ENCODE peak calls at places on chromosomes 5 and 9, in five cellular contexts. D is heart left ventricle, U is HCT116, I is stomach, G is sigmoid colon. W is an unnamed sample.
A peak's percentile ranks its signal among the peaks of the same experiment; 100 is the strongest.

GRCh38 chr5:173920024-173920753 is 32.0 kb downstream of the CPEB4 start:
- DNase-seq in U (no peak), D (no peak), I (no peak), G (no peak), W (no peak)

GRCh38 chr9:89945133-89945532 is 340.3 kb downstream of the GADD45G start:
- DNase-seq in U (no peak), G (no peak), I (no peak), D (no peak), W (no peak)

GRCh38 chr9:129557192-129558036 is 63.5 kb downstream of the C9orf50 start:
- DNase-seq in D (no peak), I (peak; percentile 47), G (no peak), U (peak; percentile 89), W (no peak)

GRCh38 chr5:38473008-38473407 is 83.4 kb downstream of the LIFR start:
- DNase-seq in D (peak; percentile 29), U (no peak), G (no peak), I (peak; percentile 75), W (peak; percentile 58)

GRCh38 chr5:67331296-67331925 is 134.8 kb upstream of the CD180 start:
- DNase-seq in U (no peak), G (no peak), I (no peak), D (no peak), W (no peak)

GRCh38 chr9:91486699-91487497 is 63.3 kb upstream of the NFIL3 start:
- DNase-seq in G (no peak), I (no peak), D (peak; percentile 50), U (no peak), W (no peak)

GRCh38 chr9:75161116-75161857 is 73.0 kb downstream of the OSTF1 start:
- DNase-seq in D (no peak), I (no peak), U (no peak), G (no peak), W (no peak)

GRCh38 chr5:56190500-56190899 is 42.6 kb downstream of the ANKRD55 start:
- DNase-seq in U (no peak), I (peak; percentile 37), D (peak; percentile 68), G (peak; percentile 70), W (no peak)

GRCh38 chr5:159451197-159452052 is 121.1 kb upstream of the IL12B start:
- DNase-seq in D (peak; percentile 68), U (peak; percentile 46), G (peak; percentile 76), I (no peak), W (peak; percentile 81)

GRCh38 chr9:117555964-117556629 is 141.2 kb upstream of the ASTN2 start:
- DNase-seq in G (no peak), U (no peak), D (peak; percentile 10), I (peak; percentile 78), W (no peak)

GRCh38 chr5:89703799-89704198 is 705.8 kb downstream of the CETN3 start:
- DNase-seq in U (no peak), I (no peak), D (no peak), G (no peak), W (no peak)

GRCh38 chr5:107455111-107455544 is 215.6 kb downstream of the EFNA5 start:
- DNase-seq in G (no peak), D (no peak), I (no peak), U (no peak), W (no peak)

GRCh38 chr9:108041551-108041950 is 552.0 kb upstream of the KLF4 start:
- DNase-seq in G (no peak), U (no peak), I (no peak), D (no peak), W (no peak)

GRCh38 chr5:63963080-63963735 is 963 bp upstream of the HTR1A start:
- DNase-seq in G (no peak), U (peak; percentile 19), D (peak; percentile 16), I (no peak), W (no peak)

GRCh38 chr9:95457769-95458168 is 59.0 kb downstream of the PTCH1 start:
- DNase-seq in D (no peak), I (no peak), U (no peak), G (no peak), W (no peak)

GRCh38 chr9:95459867-95460626 is 56.7 kb downstream of the PTCH1 start:
- DNase-seq in U (no peak), I (no peak), D (no peak), G (no peak), W (no peak)

GRCh38 chr9:95459218-95459617 is 57.6 kb downstream of the PTCH1 start:
- DNase-seq in G (peak; percentile 88), I (no peak), D (no peak), U (no peak), W (no peak)

GRCh38 chr9:95460627-95461164 is 56.1 kb downstream of the PTCH1 start:
- DNase-seq in I (no peak), U (no peak), D (no peak), G (peak; percentile 74), W (no peak)

GRCh38 chr9:95458666-95459065 is 58.1 kb downstream of the PTCH1 start:
- DNase-seq in D (no peak), U (no peak), G (no peak), I (no peak), W (no peak)
- H3K36me3 ChIP-seq in D (peaks cover 43% of the 10 kb centered on the region), U (peaks cover 5% of the 10 kb centered on the region), G (peaks cover 4% of the 10 kb centered on the region), I (peaks cover 13% of the 10 kb centered on the region), W (no peaks in the 10 kb centered on the region)

GRCh38 chr5:151023047-151023615 is 2.7 kb downstream of the GPX3 start:
- DNase-seq in G (no peak), U (no peak), D (peak; percentile 88), I (peak; percentile 74), W (peak; percentile 77)
- H3K4me1 ChIP-seq in G (peaks cover 34% of the 10 kb centered on the region), U (no peaks in the 10 kb centered on the region), D (peaks cover 14% of the 10 kb centered on the region), I (peaks cover 67% of the 10 kb centered on the region), W (no peaks in the 10 kb centered on the region)

GRCh38 chr5:176545737-176546509 is 3.2 kb upstream of the CDHR2 start:
- DNase-seq in I (peak; percentile 64), G (no peak), U (no peak), D (no peak), W (no peak)
- TF ChIP-seq POLR2A in I (no peak), G (peak; percentile 24), U (no peak), D (no peak), W (no peak)

GRCh38 chr5:98877600-98877999 is 51.2 kb downstream of the CHD1 start:
- DNase-seq in G (no peak), D (no peak), U (no peak), I (no peak), W (no peak)

GRCh38 chr5:98872679-98873078 is 56.1 kb downstream of the CHD1 start:
- DNase-seq in G (no peak), D (no peak), U (no peak), I (no peak), W (no peak)
- H3K36me3 ChIP-seq in G (peaks cover 7% of the 10 kb centered on the region), D (peaks cover 100% of the 10 kb centered on the region), U (peaks cover 41% of the 10 kb centered on the region), I (peaks cover 42% of the 10 kb centered on the region), W (no peaks in the 10 kb centered on the region)

DNA sequence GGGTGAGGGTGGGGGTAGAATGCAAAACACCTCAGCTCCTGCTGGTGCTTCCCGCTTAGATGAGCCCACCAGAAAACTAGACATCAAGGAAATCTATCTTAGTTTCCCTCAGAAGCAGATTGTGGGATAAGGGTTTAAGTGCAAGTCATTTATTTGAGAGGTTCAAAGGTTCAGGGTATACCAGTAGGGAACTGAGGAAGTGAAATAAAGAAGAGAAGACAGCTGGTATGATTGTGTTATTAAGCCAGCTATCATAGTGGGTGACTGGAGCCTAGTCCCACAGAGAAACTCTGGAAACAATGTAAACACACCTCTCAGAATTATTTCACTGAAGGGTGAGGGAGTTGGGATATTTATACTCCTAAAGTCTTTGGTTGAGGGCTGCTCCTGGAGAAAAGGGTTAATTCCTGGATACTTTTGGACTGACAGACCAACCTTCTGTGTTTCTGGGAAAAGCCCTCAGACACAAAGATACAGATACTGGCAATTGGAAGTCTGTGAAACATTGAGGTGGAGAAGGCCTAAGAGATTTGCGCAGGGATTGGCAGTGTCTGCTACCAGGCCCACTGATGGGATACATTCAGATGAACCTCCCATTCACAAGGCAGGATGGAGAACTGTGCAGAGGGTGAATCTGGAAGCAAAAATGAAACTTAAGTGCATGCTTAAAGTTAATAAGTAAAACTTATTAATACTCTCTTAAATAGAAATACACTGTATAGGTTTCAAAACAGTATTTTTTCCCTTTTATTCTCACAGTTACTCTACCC is 6.4 kb upstream of the DCTN4 start:
- DNase-seq in G (no peak), I (no peak), D (no peak), U (no peak), W (no peak)
- H3K4me1 ChIP-seq in G (no peaks in the 10 kb centered on the region), I (no peaks in the 10 kb centered on the region), D (no peaks in the 10 kb centered on the region), U (peaks cover 6% of the 10 kb centered on the region), W (no peaks in the 10 kb centered on the region)

DNA sequence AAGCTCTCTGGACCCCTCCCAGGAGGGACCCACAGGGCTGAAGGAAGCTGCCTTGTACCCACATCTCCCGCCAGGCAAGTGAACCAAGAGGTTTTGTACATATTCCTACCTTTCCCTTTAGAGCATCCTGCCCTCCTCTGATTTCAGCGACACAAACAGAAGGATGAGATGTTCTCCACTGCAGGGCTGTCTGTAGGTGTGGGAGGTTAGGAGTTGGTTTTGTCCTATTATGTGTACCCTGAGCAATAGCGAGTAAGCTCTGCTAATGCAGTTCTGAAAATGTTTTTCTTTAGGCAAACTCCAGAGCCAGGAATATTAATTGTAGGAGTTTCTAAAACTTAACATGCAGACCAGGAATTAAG is 13.0 kb downstream of the SQSTM1 start:
- DNase-seq in G (no peak), I (no peak), U (no peak), D (no peak), W (no peak)
- TF ChIP-seq POLR2A in G (no peak), I (no peak), U (no peak), D (no peak), W (no peak)

GRCh38 chr5:172058088-172058487 is 51.6 kb upstream of the FBXW11 start:
- DNase-seq in U (no peak), I (no peak), D (no peak), G (no peak), W (no peak)
- H3K36me3 ChIP-seq in U (no peaks in the 10 kb centered on the region), I (peaks cover 15% of the 10 kb centered on the region), D (peaks cover 96% of the 10 kb centered on the region), G (peaks cover 4% of the 10 kb centered on the region), W (no peaks in the 10 kb centered on the region)

GRCh38 chr9:35656340-35656739 is 1.5 kb downstream of the RMRP start:
- DNase-seq in D (no peak), U (no peak), G (no peak), I (no peak), W (no peak)
- H3K4me1 ChIP-seq in D (no peaks in the 10 kb centered on the region), U (peaks cover 39% of the 10 kb centered on the region), G (peaks cover 37% of the 10 kb centered on the region), I (peaks cover 43% of the 10 kb centered on the region), W (no peaks in the 10 kb centered on the region)

GRCh38 chr9:113798062-113799030 is 77.8 kb upstream of the ZNF618 start:
- DNase-seq in D (no peak), I (no peak), U (no peak), G (no peak), W (no peak)

GRCh38 chr9:113793558-113793957 is 82.6 kb upstream of the ZNF618 start:
- DNase-seq in G (no peak), U (no peak), I (no peak), D (no peak), W (no peak)

GRCh38 chr9:113796651-113797426 is 79.3 kb upstream of the ZNF618 start:
- DNase-seq in I (no peak), U (no peak), G (no peak), D (no peak), W (no peak)

GRCh38 chr9:113794721-113795120 is 81.4 kb upstream of the ZNF618 start:
- DNase-seq in U (no peak), I (no peak), D (no peak), G (no peak), W (no peak)

DNA sequence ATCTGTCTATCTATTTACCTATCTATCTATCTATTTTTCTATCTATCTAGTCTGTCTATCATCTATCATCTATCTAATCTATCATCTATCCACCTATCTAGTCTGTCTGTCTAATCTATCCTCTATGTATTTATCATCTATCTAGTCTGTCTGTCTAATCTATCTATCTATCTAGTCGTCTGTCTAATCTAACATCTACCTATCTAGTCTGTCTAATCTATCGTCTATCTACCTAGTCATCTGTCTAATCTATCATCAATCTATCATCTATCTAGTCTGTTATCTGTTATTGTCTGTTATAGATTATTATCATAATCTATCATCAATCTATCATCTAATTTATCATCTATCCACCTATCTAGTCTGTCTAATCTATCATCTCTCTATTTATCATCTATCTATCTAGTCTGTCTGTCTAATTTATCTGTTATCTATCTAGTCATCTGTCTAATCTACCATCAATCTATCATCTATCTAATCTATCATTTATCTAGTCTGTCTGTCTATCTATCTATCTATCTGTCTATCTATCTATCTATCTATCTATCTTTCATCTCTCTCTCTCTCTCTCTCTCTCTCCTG is 80.2 kb upstream of the ZNF618 start:
- DNase-seq in G (no peak), D (no peak), U (no peak), I (no peak), W (no peak)
- TF ChIP-seq POLR2A in G (no peak), D (no peak), U (no peak), I (no peak), W (no peak)